ENCODE peak calls at places on chromosomes 11 and 22, in four cellular contexts. Q is BE2C, O is HepG2, R is OCI-LY7. P is an unnamed sample. For H3K36me3, the result is how much of the 10 kb centered on the place peaks cover.

GRCh38 chr11:66886317-66886588 is 29.4 kb downstream of the LRFN4 start:
- DNase-seq in Q (no peak), O (no peak), R (no peak), P (no peak)

GRCh38 chr11:67022961-67023956 is at the start of gene SYT12:
- DNase-seq in Q (no peak), O (no peak), R (no peak), P (no peak)

GRCh38 chr11:115980747-115981475 is 476.7 kb upstream of the CADM1 start:
- DNase-seq in Q (no peak), O (no peak), R (no peak), P (no peak)

GRCh38 chr22:17172172-17172833 is 13.2 kb upstream of the HDHD5 start:
- DNase-seq in Q (no peak), O (no peak), R (no peak), P (no peak)

GRCh38 chr11:86620796-86621575 is 51.4 kb downstream of the ME3 start:
- DNase-seq in Q (no peak), O (no peak), R (no peak), P (no peak)

GRCh38 chr11:83918471-83918870 is 632.3 kb upstream of the CCDC90B start:
- DNase-seq in Q (no peak), O (no peak), R (no peak), P (no peak)

GRCh38 chr22:27802389-27803079 is 978 bp upstream of the MN1 start:
- DNase-seq in Q (no peak), O (no peak), R (no peak), P (no peak)

GRCh38 chr22:49271831-49272230 is 555.8 kb downstream of the BRD1 start:
- DNase-seq in Q (no peak), O (no peak), R (no peak), P (no peak)

GRCh38 chr11:128889657-128890213 is 1.4 kb upstream of the KCNJ5 start:
- DNase-seq in Q (no peak), O (no peak), R (no peak), P (no peak)

GRCh38 chr11:88709567-88709966 is 356.2 kb downstream of the GRM5 start:
- DNase-seq in Q (no peak), O (no peak), R (no peak), P (no peak)

GRCh38 chr22:27377901-27378300 is 423.7 kb downstream of the MN1 start:
- DNase-seq in Q (peak), O (no peak), R (peak), P (no peak)

GRCh38 chr11:116173946-116174911 is 598.6 kb downstream of the BUD13 start:
- DNase-seq in Q (no peak), O (no peak), R (no peak), P (no peak)

GRCh38 chr11:65612691-65613090 is 1.3 kb downstream of the MAP3K11 start:
- DNase-seq in Q (no peak), O (no peak), R (no peak), P (no peak)
- H3K36me3 ChIP-seq in Q (under half), O (under half), R (under half), P (under half)

GRCh38 chr11:30830666-30831065 is 244.5 kb upstream of the MPPED2 start:
- DNase-seq in Q (no peak), O (no peak), R (no peak), P (no peak)
- H3K36me3 ChIP-seq in Q (under half), O (under half), R (under half), P (under half)

DNA sequence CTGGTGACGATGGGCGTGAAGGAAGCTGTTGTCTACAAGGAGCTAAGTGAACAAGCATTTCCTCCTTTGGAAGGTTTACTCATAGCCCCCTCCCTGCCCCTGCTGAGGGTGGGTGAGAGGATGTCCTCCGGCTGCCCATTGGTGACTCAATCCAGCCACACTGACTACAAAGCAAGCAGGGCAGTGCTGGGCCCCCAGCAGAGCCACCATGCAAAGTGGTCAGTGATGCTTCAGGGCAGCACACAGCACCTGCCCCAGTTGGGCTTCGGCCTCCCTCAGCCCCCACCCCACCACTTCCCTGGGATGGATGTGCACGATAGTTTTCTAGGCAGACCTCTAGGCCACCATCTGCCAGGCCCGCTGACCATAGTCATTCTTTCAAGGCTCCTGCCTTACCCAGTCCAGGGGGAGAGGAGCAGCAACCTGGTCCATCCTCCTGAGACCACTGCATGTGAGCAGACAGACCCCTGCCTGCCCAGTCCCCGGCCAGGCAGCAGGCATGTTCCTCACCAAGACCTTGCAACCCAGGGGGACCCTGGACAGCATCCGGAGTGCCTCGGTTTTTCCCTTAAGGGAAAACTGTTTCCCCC is 125.1 kb downstream of the BCR start:
- DNase-seq in Q (no peak), O (no peak), R (no peak), P (no peak)
- H3K36me3 ChIP-seq in Q (under half), O (under half), R (under half), P (under half)

DNA sequence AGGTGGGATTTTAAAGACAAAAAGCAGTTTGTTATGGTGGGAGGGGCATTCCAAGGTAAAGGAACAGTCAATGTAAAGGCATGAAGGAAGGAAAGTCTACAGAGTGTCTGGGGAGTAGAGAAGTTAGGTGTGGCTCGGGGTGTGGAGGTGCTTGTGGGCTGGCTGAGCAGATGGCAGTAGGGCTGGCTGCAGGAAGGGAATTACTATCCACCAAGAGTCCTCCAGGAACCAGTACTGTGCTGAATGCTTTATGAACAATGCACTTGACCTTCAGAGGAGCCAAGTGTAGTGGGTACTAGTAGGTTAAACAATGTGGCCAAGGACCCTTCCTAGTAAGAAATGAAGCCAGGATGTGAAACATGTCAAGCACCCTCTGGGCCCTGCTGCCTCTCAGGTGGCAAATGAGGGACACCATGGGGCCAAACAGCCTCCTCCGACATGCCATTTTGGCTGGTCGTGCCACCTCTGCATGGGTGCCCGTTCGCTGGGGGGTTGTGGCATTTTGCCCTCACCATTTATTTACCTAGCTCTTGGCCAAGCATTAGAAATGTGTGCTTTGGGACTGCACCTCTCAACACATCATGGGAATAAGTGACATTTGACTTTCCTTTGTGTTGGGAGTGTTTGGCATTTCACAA is 123.6 kb upstream of the TENM4 start:
- DNase-seq in Q (no peak), O (no peak), R (no peak), P (no peak)
- H3K36me3 ChIP-seq in Q (under half), O (under half), R (under half), P (under half)

DNA sequence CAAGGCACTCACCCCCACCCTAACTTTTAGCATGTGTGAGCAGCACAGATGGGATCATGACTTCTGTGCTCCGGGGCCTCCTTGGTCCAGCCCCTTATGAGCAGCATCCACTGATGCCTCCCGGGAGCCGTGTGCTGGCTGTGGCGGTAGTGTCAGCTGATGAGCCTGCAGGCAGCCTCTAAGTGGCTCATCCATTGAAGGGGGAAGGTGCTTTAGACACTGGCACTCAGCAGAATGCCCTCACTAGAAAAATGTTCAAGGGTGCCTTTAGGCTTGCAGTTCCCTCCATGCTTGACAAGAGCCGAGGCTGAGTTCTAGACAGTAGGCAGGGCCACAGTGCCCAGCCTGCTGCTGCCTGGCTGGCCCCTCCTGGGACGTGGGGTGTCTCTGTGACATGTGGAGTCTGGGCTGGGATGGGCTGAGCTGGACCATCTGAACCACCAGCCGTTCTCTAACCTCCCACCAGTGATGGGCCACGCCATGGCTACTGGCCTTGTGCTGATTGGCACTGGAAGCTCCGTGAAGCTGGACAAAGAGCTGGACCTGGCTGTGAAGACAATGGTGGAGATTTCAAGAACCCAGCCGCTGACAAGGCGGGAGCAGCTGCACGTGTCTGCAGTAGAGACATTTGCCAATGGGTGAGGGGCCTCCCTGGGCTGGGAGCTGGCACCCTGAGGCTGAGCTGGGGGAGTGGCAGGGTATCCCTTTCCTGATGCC is 5.8 kb downstream of the TTC38 start:
- DNase-seq in Q (no peak), O (no peak), R (no peak), P (no peak)
- H3K36me3 ChIP-seq in Q (under half), O (under half), R (under half), P (under half)

GRCh38 chr11:19156892-19157291 is 39.9 kb downstream of the ZDHHC13 start:
- DNase-seq in Q (no peak), O (no peak), R (no peak), P (no peak)
- H3K36me3 ChIP-seq in Q (under half), O (under half), R (half or more), P (under half)